ENCODE peak calls at places on chromosomes 3 and 15, in five cellular contexts. One of them, this sample, is unnamed.
A peak's percentile ranks its signal among the peaks of the same experiment; 100 is the strongest.

GRCh38 chr3:134795776-134796312 is 784 bp downstream of the EPHB1 start:
- DNase-seq in NAMALWA: no peak
- DNase-seq in left ventricle myocardium superior: peak; percentile 35
- DNase-seq in MG63: no peak
- DNase-seq in NCI-H1694 treated with DMSO at 0.1 percent for 48 hours: peak; percentile 30
- DNase-seq in this sample: peak; percentile 53

GRCh38 chr3:174062923-174063322 is 665.4 kb downstream of the NLGN1 start:
- DNase-seq in left ventricle myocardium superior: no peak
- DNase-seq in NAMALWA: no peak
- DNase-seq in MG63: no peak
- DNase-seq in NCI-H1694 treated with DMSO at 0.1 percent for 48 hours: peak; percentile 4
- DNase-seq in this sample: no peak

GRCh38 chr3:129827765-129828164 is 65.7 kb downstream of the TMCC1 start:
- DNase-seq in MG63: no peak
- DNase-seq in left ventricle myocardium superior: no peak
- DNase-seq in NCI-H1694 treated with DMSO at 0.1 percent for 48 hours: no peak
- DNase-seq in NAMALWA: peak; percentile 60
- DNase-seq in this sample: no peak

GRCh38 chr3:129224984-129225393 is 24.4 kb upstream of the COPG1 start:
- DNase-seq in NAMALWA: peak; percentile 31
- DNase-seq in MG63: peak; percentile 98
- DNase-seq in NCI-H1694 treated with DMSO at 0.1 percent for 48 hours: no peak
- DNase-seq in left ventricle myocardium superior: peak; percentile 90
- DNase-seq in this sample: no peak

GRCh38 chr15:40250771-40251454 is 12.1 kb downstream of the PAK6 start:
- DNase-seq in left ventricle myocardium superior: peak; percentile 15
- DNase-seq in NAMALWA: no peak
- DNase-seq in NCI-H1694 treated with DMSO at 0.1 percent for 48 hours: no peak
- DNase-seq in MG63: no peak
- DNase-seq in this sample: no peak

GRCh38 chr3:81735334-81735733 is 26.1 kb downstream of the GBE1 start:
- DNase-seq in left ventricle myocardium superior: no peak
- DNase-seq in MG63: no peak
- DNase-seq in NAMALWA: no peak
- DNase-seq in NCI-H1694 treated with DMSO at 0.1 percent for 48 hours: no peak
- DNase-seq in this sample: no peak

GRCh38 chr3:18556503-18556902 is 131.4 kb upstream of the SATB1 start:
- DNase-seq in NCI-H1694 treated with DMSO at 0.1 percent for 48 hours: no peak
- DNase-seq in left ventricle myocardium superior: no peak
- DNase-seq in MG63: no peak
- DNase-seq in NAMALWA: no peak
- DNase-seq in this sample: no peak

GRCh38 chr3:14758297-14758696 is 60.5 kb upstream of the FGD5 start:
- DNase-seq in left ventricle myocardium superior: no peak
- DNase-seq in NCI-H1694 treated with DMSO at 0.1 percent for 48 hours: no peak
- DNase-seq in NAMALWA: no peak
- DNase-seq in MG63: peak; percentile 17
- DNase-seq in this sample: no peak